ENCODE peak calls at places on chromosomes 13 and 19, in seven cellular contexts. Y, Q, A, M, J, P and U are unnamed samples.

GRCh38 chr13:113919761-113920160 is 54.1 kb downstream of the C13orf46 start:
- DNase-seq in P (no peak), M (no peak), Q (no peak), J (no peak), Y (no peak), A (no peak), U (no peak)

GRCh38 chr13:51146667-51147066 is 35.6 kb upstream of the C13orf42 start:
- DNase-seq in M (no peak), Q (no peak), P (no peak), Y (no peak), A (no peak), J (no peak), U (no peak)

GRCh38 chr19:44282846-44283245 is 22.0 kb downstream of the ZNF235 start:
- DNase-seq in J (no peak), A (no peak), Y (no peak), M (no peak), P (no peak), Q (no peak), U (no peak)

GRCh38 chr13:27131202-27131623 is 40.4 kb downstream of the USP12 start:
- DNase-seq in Q (no peak), P (no peak), A (no peak), M (no peak), Y (no peak), J (no peak), U (peak)

GRCh38 chr19:2045501-2046045 is 5.5 kb downstream of the MKNK2 start:
- DNase-seq in A (no peak), J (no peak), Y (no peak), P (peak), Q (no peak), M (no peak), U (no peak)

GRCh38 chr19:15154002-15154612 is 46.7 kb downstream of the NOTCH3 start:
- DNase-seq in P (no peak), Y (peak), Q (no peak), M (peak), J (no peak), A (peak), U (no peak)

GRCh38 chr19:5364674-5365073 is 24.1 kb upstream of the PTPRS start:
- DNase-seq in A (no peak), Q (no peak), J (no peak), Y (no peak), P (no peak), M (no peak), U (no peak)

GRCh38 chr19:40523322-40524047 is 53.2 kb upstream of the SHKBP1 start:
- DNase-seq in J (no peak), M (peak), Y (peak), P (peak), Q (peak), A (peak), U (no peak)

GRCh38 chr19:20385056-20385455 is 180.5 kb downstream of the ZNF737 start:
- DNase-seq in Q (no peak), A (no peak), M (no peak), P (no peak), Y (no peak), J (no peak), U (no peak)

GRCh38 chr13:59750860-59751259 is 412.9 kb downstream of the DIAPH3 start:
- DNase-seq in Y (peak), A (no peak), P (peak), M (no peak), Q (no peak), J (peak), U (no peak)

GRCh38 chr13:110114351-110114750 is 192.6 kb downstream of the COL4A1 start:
- DNase-seq in Q (no peak), P (no peak), M (no peak), Y (no peak), J (no peak), A (no peak), U (no peak)

GRCh38 chr19:7817801-7818200 is 12.2 kb upstream of the EVI5L start:
- DNase-seq in P (no peak), A (no peak), Q (no peak), M (no peak), J (no peak), Y (no peak), U (no peak)

GRCh38 chr19:38850231-38850975 is 617 bp upstream of the HNRNPL start:
- DNase-seq in M (peak), Y (peak), P (peak), A (peak), Q (peak), J (peak), U (peak)

GRCh38 chr13:39462456-39462855 is 140.5 kb downstream of the LHFPL6 start:
- DNase-seq in A (no peak), P (no peak), M (no peak), J (no peak), Y (peak), Q (no peak), U (no peak)

GRCh38 chr19:2261438-2262172 is 5.4 kb upstream of the JSRP1 start:
- DNase-seq in Y (peak), Q (no peak), A (peak), M (peak), P (no peak), J (no peak), U (peak)

GRCh38 chr13:41648314-41648935 is 191.1 kb downstream of the RGCC start:
- DNase-seq in M (no peak), P (no peak), Q (no peak), A (no peak), J (no peak), Y (no peak), U (no peak)

GRCh38 chr19:9705836-9706235 is 30.9 kb upstream of the ZNF562 start:
- DNase-seq in A (no peak), J (no peak), M (no peak), Q (no peak), P (no peak), Y (no peak), U (no peak)

GRCh38 chr13:113220877-113221276 is 11.5 kb downstream of the CUL4A start:
- DNase-seq in A (no peak), M (no peak), Y (no peak), P (no peak), Q (peak), J (no peak), U (no peak)

GRCh38 chr19:19259741-19260140 is 13.4 kb downstream of the TM6SF2 start:
- DNase-seq in M (peak), Q (no peak), P (no peak), A (no peak), Y (no peak), J (no peak), U (no peak)

GRCh38 chr13:107271226-107271625 is 703.3 kb upstream of the ARGLU1 start:
- DNase-seq in Q (no peak), M (peak), P (no peak), Y (no peak), J (no peak), A (no peak), U (no peak)

GRCh38 chr19:33947565-33947964 is 150.9 kb downstream of the KCTD15 start:
- DNase-seq in M (no peak), A (no peak), Q (no peak), J (no peak), Y (no peak), P (no peak), U (no peak)

GRCh38 chr13:67107973-67108372 is 122.2 kb downstream of the PCDH9 start:
- DNase-seq in Q (no peak), J (no peak), A (no peak), P (no peak), M (no peak), Y (no peak), U (no peak)

GRCh38 chr19:39430675-39431593 is 4.8 kb downstream of the RPS16 start:
- DNase-seq in M (no peak), Q (no peak), P (no peak), A (peak), J (no peak), Y (no peak), U (peak)

GRCh38 chr19:40803857-40804782 is 5.1 kb downstream of the EGLN2 start:
- DNase-seq in Q (peak), J (no peak), M (no peak), Y (no peak), A (peak), P (peak), U (peak)

GRCh38 chr19:38266981-38267597 is 2.7 kb downstream of the SPINT2 start:
- DNase-seq in Y (no peak), P (peak), Q (no peak), M (no peak), J (no peak), A (peak), U (no peak)

GRCh38 chr13:101627556-101627943 is 175.1 kb downstream of the ITGBL1 start:
- DNase-seq in J (no peak), A (no peak), Q (no peak), P (no peak), Y (no peak), M (no peak), U (no peak)
- H3K4me3 ChIP-seq in J (no peak), A (peak), Q (peak), P (no peak), Y (no peak), M (no peak), U (peak)

GRCh38 chr19:47730910-47731309 is 14.4 kb upstream of the NOP53 start:
- DNase-seq in M (no peak), Q (no peak), Y (no peak), P (no peak), A (no peak), J (no peak), U (no peak)

GRCh38 chr19:47729468-47729798 is 15.9 kb upstream of the NOP53 start:
- DNase-seq in J (peak), P (peak), Q (peak), A (peak), M (no peak), Y (no peak), U (no peak)

GRCh38 chr19:47726467-47726866 is 13.2 kb downstream of the EHD2 start:
- DNase-seq in M (no peak), P (no peak), Y (no peak), Q (no peak), A (no peak), J (peak), U (no peak)

GRCh38 chr19:47730521-47730889 is 14.8 kb upstream of the NOP53 start:
- DNase-seq in J (no peak), Q (no peak), P (no peak), A (no peak), M (no peak), Y (no peak), U (no peak)

GRCh38 chr19:47729799-47730520 is 15.4 kb upstream of the NOP53 start:
- DNase-seq in Y (peak), A (peak), J (no peak), Q (peak), P (peak), M (peak), U (no peak)
- H3K4me3 ChIP-seq in Y (peak), A (no peak), J (no peak), Q (peak), P (no peak), M (no peak), U (no peak)

GRCh38 chr19:11159598-11160001 is 4.0 kb upstream of the SPC24 start:
- DNase-seq in A (no peak), M (no peak), J (no peak), P (no peak), Q (no peak), Y (no peak), U (no peak)

GRCh38 chr19:11152318-11153062 is 3.1 kb downstream of the SPC24 start:
- DNase-seq in A (peak), Y (no peak), Q (peak), M (no peak), J (no peak), P (peak), U (no peak)

GRCh38 chr19:11155373-11156120 is at the start of gene SPC24:
- DNase-seq in J (peak), A (peak), P (peak), M (peak), Y (peak), Q (peak), U (peak)

GRCh38 chr19:11151181-11151580 is 4.4 kb downstream of the SPC24 start:
- DNase-seq in Q (peak), P (no peak), Y (no peak), A (no peak), M (no peak), J (no peak), U (no peak)

DNA sequence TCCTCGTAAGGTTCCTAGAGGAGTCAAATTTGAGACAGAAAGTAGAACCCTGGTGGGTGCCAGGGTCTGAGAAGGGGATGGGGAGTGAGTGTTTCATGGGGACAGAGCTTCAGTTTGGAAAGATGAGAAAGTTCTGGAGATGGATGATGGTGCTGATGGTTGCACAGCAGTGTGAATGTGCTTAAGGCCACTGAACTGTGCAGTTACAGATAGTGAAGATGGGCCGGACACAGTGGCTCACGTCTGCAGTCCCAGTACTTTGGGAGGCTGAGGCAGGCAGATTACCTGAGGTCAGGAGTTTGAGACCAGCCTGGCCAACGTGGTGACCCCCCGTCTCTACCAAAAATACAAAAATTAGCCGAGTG is 917 bp downstream of the SPC24 start:
- DNase-seq in A (no peak), Y (no peak), P (no peak), M (no peak), Q (no peak), J (no peak), U (no peak)
- H3K4me3 ChIP-seq in A (no peak), Y (peak), P (no peak), M (peak), Q (no peak), J (no peak), U (no peak)

DNA sequence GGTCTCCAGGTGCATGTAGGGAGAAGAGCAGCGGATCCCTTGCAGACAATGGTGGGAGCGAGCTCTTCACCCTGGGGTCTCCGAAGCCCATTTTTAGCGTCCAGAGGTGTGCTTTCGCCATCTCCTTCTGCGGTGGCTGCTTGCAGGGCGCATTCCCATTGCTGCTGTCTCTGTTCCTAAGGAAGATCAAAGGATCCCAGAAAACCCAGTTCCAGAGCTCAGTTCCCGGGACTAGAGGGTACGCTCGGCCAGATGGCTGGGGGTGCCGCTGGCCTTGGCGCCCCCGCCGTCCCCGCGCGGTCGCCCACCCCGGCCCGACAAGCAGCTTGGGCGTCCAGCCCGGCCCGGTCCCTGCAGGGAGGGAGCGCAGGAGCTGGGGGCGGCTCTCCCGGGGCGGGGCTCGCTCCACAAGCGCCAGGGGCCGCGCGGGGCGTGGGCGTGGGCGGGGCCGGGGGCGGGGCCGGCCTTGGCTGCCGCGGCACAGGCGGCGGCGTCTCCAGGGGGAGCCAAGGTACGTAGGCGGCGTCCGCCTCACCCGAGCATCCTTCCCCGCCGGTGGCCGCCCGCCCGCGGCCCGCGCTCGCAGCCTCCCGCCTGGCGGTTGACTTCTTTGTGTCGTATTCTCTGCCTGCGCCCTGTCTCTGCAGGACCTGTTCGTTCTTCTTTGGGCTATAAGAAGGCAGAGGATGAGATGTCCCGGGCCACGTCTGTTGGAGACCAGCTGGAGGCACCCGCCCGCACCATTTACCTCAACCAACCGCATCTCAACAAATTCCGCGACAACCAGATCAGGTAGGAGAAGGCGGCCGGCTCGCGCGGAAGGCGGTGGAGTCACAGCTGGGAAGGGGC is 96.8 kb downstream of the ATP8A2 start:
- DNase-seq in Q (no peak), M (no peak), P (no peak), J (no peak), Y (peak), A (no peak), U (peak)
- H3K4me3 ChIP-seq in Q (no peak), M (no peak), P (no peak), J (no peak), Y (peak), A (no peak), U (no peak)

DNA sequence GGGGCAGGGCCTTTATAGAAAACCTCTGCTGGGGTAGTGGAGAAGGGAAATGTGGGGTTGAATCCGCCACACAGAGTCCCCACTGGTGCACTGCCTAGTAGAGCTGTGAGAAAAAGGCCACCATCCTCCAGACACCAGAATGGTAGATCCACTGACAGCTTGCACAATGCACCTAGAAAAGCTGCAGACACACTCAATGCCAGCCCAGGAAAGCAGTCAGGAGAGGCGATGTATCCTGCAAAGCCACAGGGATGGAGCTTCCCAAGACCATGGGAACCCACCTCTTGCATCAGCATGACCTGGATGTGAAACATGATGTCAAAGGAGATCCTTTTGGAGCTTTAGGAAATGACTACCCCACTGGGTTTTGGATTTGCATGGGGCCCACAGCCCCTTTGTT is 958.0 kb upstream of the MIR17HG start:
- DNase-seq in M (no peak), P (no peak), Y (no peak), A (no peak), Q (no peak), J (no peak), U (no peak)
- H3K4me3 ChIP-seq in M (no peak), P (no peak), Y (no peak), A (no peak), Q (no peak), J (no peak), U (no peak)